ENCODE peak calls at places on chromosomes 12 and 14, in seven cellular contexts. J is GM03348, Y is T-helper 17 cell, O is type B pancreatic cell, I is OCI-LY7, Z is T follicular helper cell, X is NCI-H510A treated with DMSO at 0.1 percent for 48 hours. R is an unnamed sample.

GRCh38 chr14:69129264-69129880 is 23.5 kb downstream of the DCAF5 start:
- DNase-seq in J (peak), Y (peak), O (no peak), I (peak), Z (peak), X (peak), R (peak)

GRCh38 chr14:100842799-100843198 is 16.9 kb downstream of the MEG3 start:
- DNase-seq in J (peak), Y (no peak), O (no peak), I (no peak), Z (no peak), X (no peak), R (no peak)

GRCh38 chr12:54593135-54593534 is 4.7 kb upstream of the PPP1R1A start:
- DNase-seq in J (no peak), Y (no peak), O (no peak), I (no peak), Z (no peak), X (no peak), R (no peak)

GRCh38 chr14:101634453-101635237 is 73.3 kb downstream of the DIO3 start:
- DNase-seq in J (peak), Y (no peak), O (no peak), I (no peak), Z (no peak), X (no peak), R (no peak)

GRCh38 chr12:104588048-104588942 is 131.5 kb downstream of the CHST11 start:
- DNase-seq in J (peak), Y (no peak), O (no peak), I (no peak), Z (no peak), X (no peak), R (no peak)

GRCh38 chr12:82896979-82897378 is 210.3 kb downstream of the TMTC2 start:
- DNase-seq in J (no peak), Y (no peak), O (no peak), I (no peak), Z (no peak), X (no peak), R (no peak)

GRCh38 chr14:24160850-24161804 is at the start of gene IRF9:
- DNase-seq in J (peak), Y (peak), O (peak), I (peak), Z (peak), X (peak), R (peak)

GRCh38 chr14:104282332-104283196 is 144.2 kb downstream of the KIF26A start:
- DNase-seq in J (no peak), Y (no peak), O (peak), I (no peak), Z (no peak), X (peak), R (no peak)

GRCh38 chr14:74401504-74402241 is 24.3 kb downstream of the SYNDIG1L start:
- DNase-seq in J (no peak), Y (peak), O (no peak), I (peak), Z (peak), X (peak), R (peak)

GRCh38 chr14:78152246-78153068 is 17.7 kb upstream of the NRXN3 start:
- DNase-seq in J (no peak), Y (no peak), O (no peak), I (no peak), Z (no peak), X (no peak), R (peak)

GRCh38 chr12:108798551-108799221 is 58.7 kb downstream of the SSH1 start:
- DNase-seq in J (no peak), Y (no peak), O (no peak), I (no peak), Z (no peak), X (no peak), R (no peak)

GRCh38 chr14:70013269-70013873 is 134.2 kb downstream of the SMOC1 start:
- DNase-seq in J (no peak), Y (no peak), O (no peak), I (peak), Z (no peak), X (no peak), R (peak)

GRCh38 chr14:32932921-32933622 is 5.6 kb upstream of the NPAS3 start:
- DNase-seq in J (peak), Y (no peak), O (peak), I (no peak), Z (no peak), X (no peak), R (no peak)

R was measured in NCI-H1417.